ENCODE peak calls at places on chromosomes 3 and 15, in four cellular contexts. One of them, this sample, is unnamed.

GRCh38 chr3:159872374-159873109 is 116.1 kb upstream of the IL12A start:
- DNase-seq in pons: no peak
- DNase-seq in Daoy: peak; percentile 88
- DNase-seq in ELF-1: no peak
- DNase-seq in this sample: peak; percentile 63

GRCh38 chr3:46496745-46497555 is 826 bp upstream of the RTP3 start:
- DNase-seq in Daoy: peak; percentile 21
- DNase-seq in ELF-1: peak; percentile 31
- DNase-seq in pons: no peak
- DNase-seq in this sample: no peak

GRCh38 chr3:81643721-81644120 is 117.7 kb downstream of the GBE1 start:
- DNase-seq in pons: peak; percentile 31
- DNase-seq in ELF-1: no peak
- DNase-seq in Daoy: peak; percentile 2
- DNase-seq in this sample: no peak

GRCh38 chr3:120567370-120568197 is 28.6 kb upstream of the NDUFB4 start:
- DNase-seq in pons: peak; percentile 84
- DNase-seq in ELF-1: peak; percentile 14
- DNase-seq in Daoy: no peak
- DNase-seq in this sample: peak; percentile 30

GRCh38 chr3:89107461-89108035 is at the start of gene EPHA3:
- DNase-seq in Daoy: peak; percentile 64
- DNase-seq in ELF-1: peak; percentile 81
- DNase-seq in pons: peak; percentile 65
- DNase-seq in this sample: peak; percentile 49

GRCh38 chr15:67794832-67795574 is 30.3 kb upstream of the SKOR1 start:
- DNase-seq in pons: no peak
- DNase-seq in ELF-1: no peak
- DNase-seq in Daoy: no peak
- DNase-seq in this sample: no peak

GRCh38 chr3:32315441-32315840 is 76.2 kb upstream of the CMTM7 start:
- DNase-seq in Daoy: no peak
- DNase-seq in pons: no peak
- DNase-seq in ELF-1: no peak
- DNase-seq in this sample: no peak

GRCh38 chr3:101813817-101814440 is 34.9 kb downstream of the NXPE3 start:
- DNase-seq in ELF-1: no peak
- DNase-seq in pons: no peak
- DNase-seq in Daoy: no peak
- DNase-seq in this sample: no peak

GRCh38 chr15:55164284-55164683 is 32.5 kb downstream of the RSL24D1 start:
- DNase-seq in pons: no peak
- DNase-seq in Daoy: no peak
- DNase-seq in ELF-1: no peak
- DNase-seq in this sample: no peak

GRCh38 chr3:125045194-125045593 is 10.6 kb downstream of the HEG1 start:
- DNase-seq in Daoy: no peak
- DNase-seq in pons: no peak
- DNase-seq in ELF-1: no peak
- DNase-seq in this sample: no peak

GRCh38 chr3:171461087-171461917 is 1.1 kb upstream of the TNIK start:
- DNase-seq in ELF-1: peak; percentile 52
- DNase-seq in Daoy: no peak
- DNase-seq in pons: no peak
- DNase-seq in this sample: no peak

GRCh38 chr3:185935465-185936263 is 2.1 kb downstream of the TRA2B start:
- DNase-seq in pons: no peak
- DNase-seq in Daoy: no peak
- DNase-seq in ELF-1: no peak
- DNase-seq in this sample: no peak

GRCh38 chr3:122793568-122794416 is at the start of gene HSPBAP1:
- DNase-seq in ELF-1: peak; percentile 97
- DNase-seq in Daoy: peak; percentile 94
- DNase-seq in pons: peak; percentile 92
- DNase-seq in this sample: peak; percentile 76

GRCh38 chr15:70827721-70828120 is 26.2 kb downstream of the LARP6 start:
- DNase-seq in Daoy: no peak
- DNase-seq in ELF-1: no peak
- DNase-seq in pons: no peak
- DNase-seq in this sample: no peak

GRCh38 chr3:37970802-37971201 is 19.8 kb upstream of the VILL start:
- DNase-seq in ELF-1: no peak
- DNase-seq in pons: no peak
- DNase-seq in Daoy: no peak
- DNase-seq in this sample: no peak

GRCh38 chr15:79283252-79284048 is 928 bp downstream of the ANKRD34C start:
- DNase-seq in ELF-1: peak; percentile 78
- DNase-seq in Daoy: peak; percentile 23
- DNase-seq in pons: no peak
- DNase-seq in this sample: peak; percentile 21

GRCh38 chr3:153624310-153625030 is 462.4 kb downstream of the RAP2B start:
- DNase-seq in pons: no peak
- DNase-seq in ELF-1: no peak
- DNase-seq in Daoy: no peak
- DNase-seq in this sample: no peak

GRCh38 chr3:136075816-136076215 is 110.3 kb downstream of the PPP2R3A start:
- DNase-seq in Daoy: no peak
- DNase-seq in ELF-1: no peak
- DNase-seq in pons: peak; percentile 30
- DNase-seq in this sample: no peak

GRCh38 chr15:65862682-65863081 is 6.6 kb upstream of the RAB11A start:
- DNase-seq in Daoy: peak; percentile 79
- DNase-seq in ELF-1: peak; percentile 93
- DNase-seq in pons: no peak
- DNase-seq in this sample: peak; percentile 54

GRCh38 chr3:68705695-68706429 is 226.5 kb downstream of the TAFA4 start:
- DNase-seq in pons: no peak
- DNase-seq in Daoy: no peak
- DNase-seq in ELF-1: peak; percentile 3
- DNase-seq in this sample: no peak

GRCh38 chr3:64900220-64900619 is 212.4 kb upstream of the ADAMTS9 start:
- DNase-seq in pons: no peak
- DNase-seq in Daoy: no peak
- DNase-seq in ELF-1: no peak
- DNase-seq in this sample: no peak

GRCh38 chr15:75203908-75204263 is 2.2 kb downstream of the C15orf39 start:
- DNase-seq in Daoy: no peak
- DNase-seq in pons: no peak
- DNase-seq in ELF-1: no peak
- DNase-seq in this sample: peak; percentile 26

GRCh38 chr3:8824238-8824637 is 54.8 kb upstream of the OXTR start:
- DNase-seq in Daoy: no peak
- DNase-seq in pons: no peak
- DNase-seq in ELF-1: no peak
- DNase-seq in this sample: no peak

GRCh38 chr3:9402410-9403228 is 5.2 kb downstream of the SETD5 start:
- DNase-seq in Daoy: peak; percentile 32
- DNase-seq in pons: peak; percentile 88
- DNase-seq in ELF-1: peak; percentile 87
- DNase-seq in this sample: no peak

GRCh38 chr3:45417949-45418847 is 29.8 kb downstream of the LARS2 start:
- DNase-seq in Daoy: no peak
- DNase-seq in pons: no peak
- DNase-seq in ELF-1: no peak
- DNase-seq in this sample: no peak

GRCh38 chr3:73740041-73740440 is 115.3 kb upstream of the PDZRN3 start:
- DNase-seq in Daoy: no peak
- DNase-seq in ELF-1: no peak
- DNase-seq in pons: no peak
- DNase-seq in this sample: no peak

GRCh38 chr15:42154576-42155355 is 1.7 kb downstream of the PLA2G4F start:
- DNase-seq in ELF-1: no peak
- DNase-seq in pons: no peak
- DNase-seq in Daoy: no peak
- DNase-seq in this sample: peak; percentile 46

GRCh38 chr15:99981839-99982658 is 248.8 kb upstream of the LYSMD4 start:
- DNase-seq in pons: no peak
- DNase-seq in ELF-1: peak; percentile 90
- DNase-seq in Daoy: no peak
- DNase-seq in this sample: no peak

GRCh38 chr3:13401149-13401548 is 19.0 kb downstream of the NUP210 start:
- DNase-seq in pons: no peak
- DNase-seq in Daoy: no peak
- DNase-seq in ELF-1: no peak
- DNase-seq in this sample: peak; percentile 9

GRCh38 chr15:97084650-97085049 is 754.1 kb downstream of the NR2F2 start:
- DNase-seq in ELF-1: no peak
- DNase-seq in pons: no peak
- DNase-seq in Daoy: peak; percentile 62
- DNase-seq in this sample: peak; percentile 6

GRCh38 chr15:66023322-66023972 is 154.2 kb downstream of the RAB11A start:
- DNase-seq in pons: peak; percentile 78
- DNase-seq in ELF-1: no peak
- DNase-seq in Daoy: no peak
- DNase-seq in this sample: no peak

GRCh38 chr3:85297291-85297690 is 338.5 kb downstream of the CADM2 start:
- DNase-seq in pons: no peak
- DNase-seq in ELF-1: no peak
- DNase-seq in Daoy: no peak
- DNase-seq in this sample: no peak

GRCh38 chr15:66698318-66698961 is 3.6 kb upstream of the SMAD6 start:
- DNase-seq in Daoy: peak; percentile 73
- DNase-seq in ELF-1: peak; percentile 86
- DNase-seq in pons: peak; percentile 56
- DNase-seq in this sample: peak; percentile 58